ENCODE peak calls at places on chromosomes 2 and 18, in nine cellular contexts. W is bronchial epithelial cell; M is ureter; A is GM23248; T is CD8-positive, alpha-beta memory T cell; N is NCI-H510A; J is ELR; E is NB4; G is activated CD4-positive, alpha-beta T cell treated with anti-CD3 and anti-CD28 coated beads for 48 hours. L is an unnamed sample.

GRCh38 chr2:18559531-18559930 is 922 bp downstream of the RDH14 start:
- DNase-seq in W (no peak), M (no peak), A (no peak), T (no peak), N (no peak), J (no peak), E (no peak), G (no peak), L (no peak)

GRCh38 chr2:236086971-236087465 is 81.2 kb downstream of the GBX2 start:
- DNase-seq in W (no peak), M (no peak), A (no peak), T (no peak), N (no peak), J (no peak), E (no peak), G (no peak), L (no peak)

GRCh38 chr2:174025271-174026121 is 60.3 kb upstream of the SP3 start:
- DNase-seq in W (no peak), M (peak), A (peak), T (no peak), N (no peak), J (no peak), E (peak), G (no peak), L (no peak)

GRCh38 chr18:28412521-28412920 is 235.6 kb upstream of the CDH2 start:
- DNase-seq in W (no peak), M (no peak), A (peak), T (no peak), N (no peak), J (peak), E (no peak), G (no peak), L (no peak)

GRCh38 chr2:43220982-43221659 is 5.3 kb downstream of the ZFP36L2 start:
- DNase-seq in W (peak), M (peak), A (peak), T (peak), N (no peak), J (peak), E (peak), G (peak), L (peak)

GRCh38 chr2:239910851-239911629 is 114.1 kb downstream of the NDUFA10 start:
- DNase-seq in W (peak), M (peak), A (peak), T (no peak), N (no peak), J (no peak), E (peak), G (peak), L (no peak)

GRCh38 chr2:239531456-239532304 is 130.9 kb upstream of the HDAC4 start:
- DNase-seq in W (no peak), M (no peak), A (no peak), T (no peak), N (no peak), J (no peak), E (no peak), G (no peak), L (no peak)

GRCh38 chr2:146228659-146229058 is 1616.2 kb upstream of the ACVR2A start:
- DNase-seq in W (no peak), M (no peak), A (no peak), T (no peak), N (no peak), J (no peak), E (peak), G (no peak), L (no peak)

GRCh38 chr2:46184794-46185583 is 112.2 kb upstream of the EPAS1 start:
- DNase-seq in W (no peak), M (peak), A (no peak), T (no peak), N (no peak), J (no peak), E (peak), G (no peak), L (no peak)

GRCh38 chr2:217407466-217407865 is 547.6 kb upstream of the TNP1 start:
- DNase-seq in W (no peak), M (no peak), A (peak), T (no peak), N (no peak), J (no peak), E (no peak), G (no peak), L (no peak)

GRCh38 chr2:74778381-74779371 is 55.3 kb upstream of the HK2 start:
- DNase-seq in W (peak), M (no peak), A (peak), T (no peak), N (no peak), J (peak), E (peak), G (peak), L (peak)

GRCh38 chr2:66874411-66874810 is 439.5 kb downstream of the MEIS1 start:
- DNase-seq in W (no peak), M (no peak), A (peak), T (no peak), N (no peak), J (no peak), E (no peak), G (no peak), L (no peak)

GRCh38 chr2:70684846-70685622 is 83.0 kb downstream of the ADD2 start:
- DNase-seq in W (no peak), M (peak), A (no peak), T (no peak), N (no peak), J (no peak), E (no peak), G (no peak), L (no peak)

GRCh38 chr2:189485146-189485545 is 43.9 kb downstream of the WDR75 start:
- DNase-seq in W (no peak), M (no peak), A (no peak), T (no peak), N (no peak), J (no peak), E (no peak), G (no peak), L (no peak)

GRCh38 chr2:96694279-96694678 is 45.6 kb downstream of the LMAN2L start:
- DNase-seq in W (no peak), M (no peak), A (no peak), T (no peak), N (no peak), J (no peak), E (no peak), G (no peak), L (no peak)

GRCh38 chr2:73232471-73233153 is 427 bp downstream of the PRADC1 start:
- DNase-seq in W (peak), M (peak), A (peak), T (peak), N (no peak), J (peak), E (peak), G (peak), L (peak)

GRCh38 chr2:54528311-54528945 is 72.3 kb downstream of the SPTBN1 start:
- DNase-seq in W (no peak), M (no peak), A (peak), T (no peak), N (no peak), J (no peak), E (no peak), G (no peak), L (peak)

GRCh38 chr2:178059111-178059510 is 13.5 kb downstream of the PDE11A start:
- DNase-seq in W (no peak), M (no peak), A (no peak), T (no peak), N (no peak), J (no peak), E (no peak), G (no peak), L (no peak)

GRCh38 chr2:217877866-217878265 is 124.9 kb downstream of the TNS1 start:
- DNase-seq in W (no peak), M (no peak), A (no peak), T (no peak), N (no peak), J (no peak), E (no peak), G (no peak), L (no peak)

GRCh38 chr2:46386763-46387162 is 89.6 kb downstream of the EPAS1 start:
- DNase-seq in W (no peak), M (no peak), A (no peak), T (no peak), N (no peak), J (no peak), E (no peak), G (no peak), L (no peak)

GRCh38 chr2:32865399-32866068 is 81.2 kb upstream of the LTBP1 start:
- DNase-seq in W (peak), M (no peak), A (peak), T (no peak), N (no peak), J (peak), E (peak), G (peak), L (peak)

GRCh38 chr2:172226244-172227061 is 123.8 kb upstream of the DLX2 start:
- DNase-seq in W (peak), M (peak), A (no peak), T (no peak), N (no peak), J (no peak), E (peak), G (peak), L (peak)

GRCh38 chr2:195322324-195322723 is 334.7 kb upstream of the SLC39A10 start:
- DNase-seq in W (no peak), M (no peak), A (peak), T (no peak), N (no peak), J (no peak), E (no peak), G (no peak), L (peak)